ENCODE peak calls at places on chromosomes 4 and X, in seven cellular contexts. U, O, W, T, F, J and N are unnamed samples.

GRCh38 chr4:137711502-137711901 is 179.2 kb upstream of the PCDH18 start:
- DNase-seq in F (no peak), O (peak), U (no peak), W (no peak), T (no peak), J (no peak), N (peak)

GRCh38 chrX:18490816-18491215 is 65.4 kb downstream of the CDKL5 start:
- DNase-seq in U (no peak), O (no peak), F (no peak), W (no peak), J (no peak), T (no peak), N (no peak)

GRCh38 chr4:99629962-99630554 is 27.6 kb downstream of the C4orf54 start:
- DNase-seq in U (no peak), T (no peak), O (no peak), J (no peak), W (no peak), F (no peak), N (no peak)

GRCh38 chrX:147476008-147476407 is 435.7 kb upstream of the FMR1 start:
- DNase-seq in J (peak), W (no peak), T (peak), O (peak), U (no peak), F (peak), N (no peak)

GRCh38 chrX:66638591-66639500 is at the start of gene EDA2R:
- DNase-seq in U (peak), J (peak), T (peak), F (peak), W (peak), O (peak), N (peak)

GRCh38 chrX:74519870-74520269 is 94.6 kb downstream of the RLIM start:
- DNase-seq in W (no peak), T (no peak), U (no peak), J (no peak), F (peak), O (no peak), N (no peak)

GRCh38 chr4:151035321-151035720 is 20.2 kb upstream of the LRBA start:
- DNase-seq in J (no peak), F (no peak), T (no peak), U (peak), W (no peak), O (no peak), N (no peak)

GRCh38 chrX:3271485-3272186 is 74.8 kb downstream of the MXRA5 start:
- DNase-seq in W (no peak), F (peak), U (no peak), O (no peak), J (peak), T (no peak), N (no peak)

GRCh38 chrX:153352858-153353257 is 18.9 kb downstream of the ZNF275 start:
- DNase-seq in U (no peak), F (no peak), O (no peak), T (no peak), W (no peak), J (no peak), N (no peak)

GRCh38 chr4:6226506-6226905 is 26.2 kb upstream of the JAKMIP1 start:
- DNase-seq in O (peak), J (no peak), T (no peak), U (no peak), F (no peak), W (no peak), N (peak)

GRCh38 chr4:44425614-44426208 is 22.9 kb downstream of the KCTD8 start:
- DNase-seq in O (peak), U (no peak), T (peak), W (peak), J (peak), F (peak), N (peak)

GRCh38 chr4:79923290-79923689 is 149.7 kb downstream of the ANTXR2 start:
- DNase-seq in U (no peak), O (no peak), F (no peak), W (no peak), J (no peak), T (no peak), N (no peak)

GRCh38 chr4:30825008-30825765 is 105.0 kb downstream of the PCDH7 start:
- DNase-seq in F (no peak), W (no peak), O (no peak), T (no peak), J (peak), U (no peak), N (no peak)

GRCh38 chr4:1368421-1369090 is 21.5 kb downstream of the UVSSA start:
- DNase-seq in T (peak), F (no peak), O (peak), J (no peak), W (no peak), U (no peak), N (peak)

GRCh38 chr4:111512081-111512774 is 633.0 kb upstream of the FAM241A start:
- DNase-seq in F (peak), W (no peak), U (no peak), T (no peak), O (no peak), J (peak), N (no peak)

GRCh38 chr4:76665139-76665538 is 230.1 kb downstream of the SHROOM3 start:
- DNase-seq in W (no peak), U (peak), O (no peak), J (no peak), F (peak), T (no peak), N (no peak)

GRCh38 chr4:115866364-115866896 is 753.0 kb upstream of the NDST4 start:
- DNase-seq in W (no peak), U (no peak), O (no peak), J (no peak), T (no peak), F (no peak), N (no peak)

GRCh38 chr4:48420172-48420571 is 63.0 kb upstream of the SLC10A4 start:
- DNase-seq in U (no peak), W (no peak), O (no peak), J (no peak), F (no peak), T (no peak), N (no peak)

GRCh38 chrX:22999696-23000223 is at the start of gene DDX53:
- DNase-seq in U (no peak), W (no peak), J (no peak), O (no peak), F (no peak), T (no peak), N (peak)

GRCh38 chrX:154730271-154730883 is 20.5 kb downstream of the GAB3 start:
- DNase-seq in U (no peak), W (no peak), J (peak), O (no peak), F (peak), T (no peak), N (no peak)

GRCh38 chr4:55768291-55768690 is 51.3 kb upstream of the EXOC1L start:
- DNase-seq in F (peak), J (peak), U (no peak), O (peak), T (peak), W (peak), N (peak)

GRCh38 chr4:169640261-169640880 is 20.0 kb downstream of the CLCN3 start:
- DNase-seq in T (no peak), U (no peak), F (peak), J (peak), W (no peak), O (no peak), N (no peak)

GRCh38 chr4:165720411-165721082 is 152.5 kb upstream of the TLL1 start:
- DNase-seq in W (no peak), O (no peak), J (no peak), F (no peak), T (no peak), U (no peak), N (no peak)

GRCh38 chrX:107603433-107604159 is 24.7 kb upstream of the PRPS1 start:
- DNase-seq in F (no peak), J (no peak), U (no peak), O (no peak), T (no peak), W (no peak), N (no peak)

GRCh38 chr4:123159479-123159878 is 237.1 kb upstream of the NUDT6 start:
- DNase-seq in W (no peak), U (no peak), J (no peak), O (peak), T (no peak), F (no peak), N (peak)

GRCh38 chr4:65383589-65384305 is 286.5 kb downstream of the EPHA5 start:
- DNase-seq in T (no peak), O (no peak), J (peak), U (no peak), W (no peak), F (no peak), N (no peak)

GRCh38 chrX:45344597-45344996 is 143.9 kb upstream of the DIPK2B start:
- DNase-seq in O (no peak), J (peak), U (no peak), F (peak), W (no peak), T (no peak), N (no peak)

GRCh38 chrX:7889138-7889537 is 38.1 kb downstream of the PNPLA4 start:
- DNase-seq in J (no peak), F (no peak), T (no peak), O (no peak), U (no peak), W (no peak), N (no peak)

GRCh38 chr4:109928327-109929045 is 15.8 kb downstream of the EGF start:
- DNase-seq in U (no peak), F (no peak), J (no peak), O (no peak), T (no peak), W (no peak), N (no peak)

GRCh38 chrX:70922776-70923473 is 8.0 kb downstream of the SLC7A3 start:
- DNase-seq in J (no peak), F (no peak), T (no peak), O (no peak), W (no peak), U (no peak), N (no peak)

GRCh38 chrX:132204629-132205028 is 14.6 kb downstream of the RAP2C start:
- DNase-seq in W (no peak), O (no peak), U (no peak), F (no peak), J (no peak), T (no peak), N (no peak)

GRCh38 chr4:141540643-141541042 is 95.7 kb upstream of the IL15 start:
- DNase-seq in T (no peak), U (no peak), O (no peak), J (peak), W (no peak), F (peak), N (no peak)

GRCh38 chr4:16464651-16465050 is 238.4 kb upstream of the TAPT1 start:
- DNase-seq in J (peak), W (no peak), U (no peak), T (no peak), O (no peak), F (peak), N (no peak)

GRCh38 chr4:32876546-32876945 is 2156.4 kb downstream of the PCDH7 start:
- DNase-seq in W (no peak), F (no peak), T (no peak), J (no peak), O (no peak), U (no peak), N (no peak)

GRCh38 chr4:105965183-105965800 is 70.0 kb downstream of the NPNT start:
- DNase-seq in W (no peak), U (no peak), T (no peak), J (no peak), F (no peak), O (no peak), N (no peak)

GRCh38 chrX:57951666-57952319 is 41.5 kb upstream of the ZXDA start:
- DNase-seq in O (no peak), T (no peak), W (no peak), F (no peak), J (no peak), U (no peak), N (no peak)

DNA sequence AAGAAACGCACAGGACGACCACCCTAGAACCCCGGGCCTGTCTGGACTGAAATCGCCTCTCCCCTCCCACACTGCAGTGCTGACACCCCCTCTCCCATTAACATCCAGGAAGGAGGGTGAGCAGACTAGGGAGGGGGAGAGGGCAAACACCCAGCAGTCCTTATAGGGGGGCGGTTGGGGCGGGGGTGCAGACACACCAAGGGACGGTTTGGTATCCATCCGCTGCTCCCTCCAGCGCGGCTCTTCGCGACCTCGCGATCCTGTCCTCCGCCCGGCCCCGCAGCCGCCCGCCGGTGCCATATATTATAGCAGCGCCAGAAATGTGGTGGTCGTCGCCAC is 411 bp upstream of the GPRASP1 start:
- DNase-seq in J (no peak), F (no peak), O (no peak), U (no peak), T (no peak), W (no peak), N (no peak)
- H3K9ac ChIP-seq in J (peak), F (peak), O (no peak), U (peak), T (no peak), W (peak), N (no peak)

DNA sequence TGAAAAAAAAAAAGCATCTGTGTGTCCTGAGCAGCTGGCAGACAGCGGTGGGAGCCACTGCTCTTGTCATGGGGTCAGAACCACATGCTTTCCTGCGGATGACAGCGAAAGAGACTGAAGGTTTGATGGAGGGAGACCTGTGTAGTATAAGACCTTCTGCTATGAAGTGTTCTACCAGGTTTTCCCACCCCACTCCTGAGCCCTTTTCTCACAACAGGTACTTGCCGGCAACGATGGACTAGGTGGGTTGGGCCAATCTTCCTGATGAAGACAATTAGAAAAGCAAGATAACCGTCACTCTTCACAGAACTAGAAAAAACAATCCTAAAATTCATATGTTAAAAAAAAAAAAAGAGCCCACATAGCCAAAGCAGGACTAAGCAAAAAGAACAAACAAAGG is 107.3 kb downstream of the AFAP1 start:
- DNase-seq in J (no peak), T (no peak), F (no peak), U (no peak), O (no peak), W (no peak), N (no peak)
- H3K9ac ChIP-seq in J (no peak), T (no peak), F (no peak), U (no peak), O (no peak), W (no peak), N (no peak)

GRCh38 chrX:101079736-101080135 is 1.1 kb downstream of the TMEM35A start:
- DNase-seq in F (no peak), W (no peak), T (peak), U (no peak), O (peak), J (no peak), N (no peak)
- H3K9ac ChIP-seq in F (no peak), W (no peak), T (no peak), U (no peak), O (no peak), J (no peak), N (no peak)

GRCh38 chr4:153485860-153486259 is 19.7 kb downstream of the TMEM131L start:
- DNase-seq in W (no peak), J (no peak), T (no peak), F (no peak), U (no peak), O (no peak), N (no peak)

GRCh38 chr4:153485374-153485773 is 19.2 kb downstream of the TMEM131L start:
- DNase-seq in U (no peak), O (no peak), J (no peak), W (no peak), F (no peak), T (no peak), N (no peak)

GRCh38 chr4:153488006-153488718 is 22.0 kb downstream of the TMEM131L start:
- DNase-seq in F (no peak), O (peak), J (no peak), T (no peak), W (no peak), U (no peak), N (no peak)

GRCh38 chr4:153488719-153489384 is 22.7 kb downstream of the TMEM131L start:
- DNase-seq in O (peak), U (no peak), T (peak), J (no peak), F (peak), W (no peak), N (peak)

DNA sequence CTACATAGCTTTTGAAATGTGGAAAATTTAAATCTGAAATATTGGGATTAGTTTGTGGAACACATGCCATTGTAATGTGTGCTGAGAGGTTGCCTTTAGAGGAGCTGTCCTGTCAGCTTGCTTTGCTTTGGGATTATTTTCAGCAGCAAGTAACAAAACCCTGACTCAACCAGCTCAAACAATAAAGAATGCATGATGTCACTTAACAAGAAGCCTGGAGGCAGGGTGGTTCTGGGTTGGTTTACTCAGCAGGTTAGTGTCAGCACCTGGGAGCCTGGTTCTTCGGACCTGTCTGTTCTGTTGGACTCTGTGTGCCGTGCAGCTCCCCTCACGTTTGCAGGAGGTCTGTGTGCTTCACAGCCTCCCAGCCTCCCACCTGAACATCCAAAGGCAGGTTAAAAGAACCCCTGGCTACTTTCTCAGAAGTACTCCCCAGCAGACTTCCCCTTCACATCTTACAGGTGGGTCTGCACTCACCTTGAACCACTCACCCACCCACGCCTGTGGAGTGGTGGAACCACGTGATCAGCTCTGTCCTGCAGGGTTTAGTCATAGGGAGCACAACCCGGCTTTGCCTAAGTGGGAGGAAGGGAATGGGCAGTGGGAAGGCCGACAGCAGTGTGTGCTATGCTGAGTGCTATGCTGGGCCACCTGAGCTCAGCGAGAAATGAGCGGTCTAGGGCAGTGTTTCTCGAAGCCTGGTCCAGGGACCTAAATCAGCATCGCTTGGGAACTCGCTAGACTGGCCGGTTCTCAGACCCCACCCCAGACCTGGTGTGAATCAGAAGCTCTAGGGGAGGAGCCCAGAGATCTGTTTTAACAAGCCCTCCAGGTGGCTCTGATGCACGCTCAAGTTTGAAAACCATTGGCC is 20.4 kb downstream of the TMEM131L start:
- DNase-seq in F (peak), T (peak), J (peak), W (no peak), U (no peak), O (peak), N (peak)
- H3K9ac ChIP-seq in F (no peak), T (no peak), J (no peak), W (no peak), U (no peak), O (peak), N (no peak)